ENCODE peak calls at places on chromosomes 5 and 9, in five cellular contexts. P is PC-3, U is ovary, H is lower lobe of right lung, K is tibial nerve. O is an unnamed sample. For H3K4me1, the result is how much of the 10 kb centered on the place peaks cover.

GRCh38 chr5:99104538-99105132 is 175.8 kb upstream of the CHD1 start:
- DNase-seq in P (peak), U (no peak), H (no peak), K (no peak), O (no peak)

GRCh38 chr5:133285583-133286021 is 233.8 kb downstream of the HSPA4 start:
- DNase-seq in P (peak), U (no peak), H (no peak), K (no peak), O (peak)

GRCh38 chr9:37574241-37574721 is 1.9 kb downstream of the FBXO10 start:
- DNase-seq in P (no peak), U (no peak), H (no peak), K (no peak), O (no peak)

GRCh38 chr9:88532320-88532719 is 2.7 kb upstream of the NXNL2 start:
- DNase-seq in P (no peak), U (peak), H (peak), K (no peak), O (peak)

GRCh38 chr5:57862471-57863282 is 380.1 kb upstream of the ACTBL2 start:
- DNase-seq in P (peak), U (no peak), H (no peak), K (peak), O (no peak)

GRCh38 chr5:79109527-79110492 is 1.8 kb upstream of the BHMT start:
- DNase-seq in P (peak), U (no peak), H (no peak), K (peak), O (peak)

GRCh38 chr9:77512876-77513275 is 135.2 kb downstream of the GNA14 start:
- DNase-seq in P (peak), U (no peak), H (no peak), K (no peak), O (no peak)

GRCh38 chr9:33159058-33159759 is 7.9 kb downstream of the B4GALT1 start:
- DNase-seq in P (peak), U (peak), H (peak), K (peak), O (peak)

GRCh38 chr9:131608469-131609115 is 63.3 kb downstream of the PRRT1B start:
- DNase-seq in P (peak), U (peak), H (peak), K (peak), O (peak)

GRCh38 chr5:40627708-40628107 is 52.0 kb upstream of the PTGER4 start:
- DNase-seq in P (no peak), U (no peak), H (no peak), K (no peak), O (no peak)

GRCh38 chr5:14848385-14848784 is 23.2 kb downstream of the ANKH start:
- DNase-seq in P (no peak), U (no peak), H (no peak), K (no peak), O (no peak)

GRCh38 chr9:97860451-97861147 is 7.6 kb downstream of the FOXE1 start:
- DNase-seq in P (no peak), U (no peak), H (no peak), K (no peak), O (no peak)

GRCh38 chr9:84781431-84781830 is 111.9 kb downstream of the NTRK2 start:
- DNase-seq in P (peak), U (peak), H (no peak), K (peak), O (no peak)

GRCh38 chr9:8845376-8845775 is 1045.8 kb upstream of the DMAC1 start:
- DNase-seq in P (no peak), U (no peak), H (no peak), K (no peak), O (peak)

GRCh38 chr5:169258372-169259000 is 42.5 kb downstream of the SLIT3 start:
- DNase-seq in P (no peak), U (no peak), H (no peak), K (no peak), O (no peak)

GRCh38 chr5:4233671-4234070 is 638.0 kb downstream of the IRX1 start:
- DNase-seq in P (no peak), U (no peak), H (no peak), K (no peak), O (no peak)

GRCh38 chr5:109516385-109516784 is 106.6 kb upstream of the PJA2 start:
- DNase-seq in P (peak), U (no peak), H (no peak), K (no peak), O (no peak)

GRCh38 chr5:66769839-66770617 is 173.8 kb downstream of the MAST4 start:
- DNase-seq in P (no peak), U (peak), H (no peak), K (no peak), O (peak)

GRCh38 chr9:88614359-88614758 is 79.4 kb downstream of the NXNL2 start:
- DNase-seq in P (no peak), U (no peak), H (no peak), K (no peak), O (no peak)

GRCh38 chr9:68964102-68964541 is 49.8 kb downstream of the PRKACG start:
- DNase-seq in P (peak), U (no peak), H (no peak), K (no peak), O (no peak)
- H3K4me3 ChIP-seq in P (no peak), U (no peak), H (no peak), K (no peak), O (no peak)

GRCh38 chr5:81854485-81854884 is 103.6 kb upstream of the SSBP2 start:
- DNase-seq in P (no peak), U (no peak), H (no peak), K (no peak), O (no peak)
- H3K4me1 ChIP-seq in P (under half), U (under half), H (under half), K (half or more), O (under half)

GRCh38 chr5:88876714-88877113 is 6.3 kb downstream of the MEF2C start:
- DNase-seq in P (no peak), U (no peak), H (no peak), K (no peak), O (no peak)
- H3K4me3 ChIP-seq in P (no peak), U (no peak), H (no peak), K (no peak), O (peak)

GRCh38 chr9:134326754-134327526 is 685 bp downstream of the RXRA start:
- DNase-seq in P (peak), U (no peak), H (peak), K (no peak), O (peak)

GRCh38 chr9:134327671-134328231 is 1.5 kb downstream of the RXRA start:
- DNase-seq in P (no peak), U (no peak), H (peak), K (no peak), O (peak)

GRCh38 chr9:134324359-134325095 is 1.7 kb upstream of the RXRA start:
- DNase-seq in P (peak), U (peak), H (peak), K (no peak), O (peak)

GRCh38 chr9:134325096-134325812 is 1.0 kb upstream of the RXRA start:
- DNase-seq in P (peak), U (peak), H (peak), K (no peak), O (peak)

GRCh38 chr9:134325813-134326753 is at the start of gene RXRA:
- DNase-seq in P (peak), U (peak), H (peak), K (peak), O (peak)
- H3K4me1 ChIP-seq in P (under half), U (under half), H (half or more), K (half or more), O (under half)

DNA sequence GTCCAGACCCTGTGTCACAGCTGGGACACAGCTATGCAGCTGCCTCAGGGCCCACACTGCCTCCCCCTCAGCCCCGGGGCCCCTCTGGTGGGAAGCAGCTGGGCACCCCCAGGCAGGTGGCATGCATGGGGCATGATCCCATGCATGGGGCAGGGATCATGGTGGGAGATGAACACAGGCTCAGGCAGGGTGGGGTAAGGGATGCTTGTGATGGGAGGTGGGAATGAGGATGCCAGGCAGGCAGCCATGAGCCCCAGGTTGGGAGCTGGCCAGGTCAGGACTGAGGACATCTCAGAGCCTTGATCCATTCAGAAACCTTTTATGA is 19.7 kb downstream of the EEIG1 start:
- DNase-seq in P (no peak), U (no peak), H (no peak), K (no peak), O (no peak)
- H3K4me3 ChIP-seq in P (no peak), U (no peak), H (no peak), K (no peak), O (no peak)

DNA sequence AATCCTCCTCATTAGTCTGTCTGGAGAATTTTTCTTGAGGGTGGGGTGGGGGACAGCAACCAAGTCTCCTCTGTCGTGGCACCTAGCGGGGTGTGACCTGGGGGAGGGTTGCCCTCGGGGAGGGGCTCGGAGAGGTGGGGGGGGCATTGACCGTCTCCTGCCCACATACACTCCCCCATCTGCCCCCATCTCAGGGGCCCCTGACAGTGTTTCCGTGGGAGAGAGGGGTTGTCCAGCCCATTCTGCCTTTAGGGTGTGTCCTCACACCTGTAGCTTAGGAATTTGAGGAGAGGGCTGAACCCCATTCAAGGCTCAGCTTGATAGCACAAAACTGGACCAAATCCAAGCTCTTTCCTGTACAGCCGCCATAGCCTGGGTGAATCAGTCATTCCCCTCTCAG is 5.9 kb upstream of the CXXC5 start:
- DNase-seq in P (no peak), U (peak), H (no peak), K (no peak), O (no peak)
- H3K4me1 ChIP-seq in P (under half), U (under half), H (under half), K (half or more), O (under half)

DNA sequence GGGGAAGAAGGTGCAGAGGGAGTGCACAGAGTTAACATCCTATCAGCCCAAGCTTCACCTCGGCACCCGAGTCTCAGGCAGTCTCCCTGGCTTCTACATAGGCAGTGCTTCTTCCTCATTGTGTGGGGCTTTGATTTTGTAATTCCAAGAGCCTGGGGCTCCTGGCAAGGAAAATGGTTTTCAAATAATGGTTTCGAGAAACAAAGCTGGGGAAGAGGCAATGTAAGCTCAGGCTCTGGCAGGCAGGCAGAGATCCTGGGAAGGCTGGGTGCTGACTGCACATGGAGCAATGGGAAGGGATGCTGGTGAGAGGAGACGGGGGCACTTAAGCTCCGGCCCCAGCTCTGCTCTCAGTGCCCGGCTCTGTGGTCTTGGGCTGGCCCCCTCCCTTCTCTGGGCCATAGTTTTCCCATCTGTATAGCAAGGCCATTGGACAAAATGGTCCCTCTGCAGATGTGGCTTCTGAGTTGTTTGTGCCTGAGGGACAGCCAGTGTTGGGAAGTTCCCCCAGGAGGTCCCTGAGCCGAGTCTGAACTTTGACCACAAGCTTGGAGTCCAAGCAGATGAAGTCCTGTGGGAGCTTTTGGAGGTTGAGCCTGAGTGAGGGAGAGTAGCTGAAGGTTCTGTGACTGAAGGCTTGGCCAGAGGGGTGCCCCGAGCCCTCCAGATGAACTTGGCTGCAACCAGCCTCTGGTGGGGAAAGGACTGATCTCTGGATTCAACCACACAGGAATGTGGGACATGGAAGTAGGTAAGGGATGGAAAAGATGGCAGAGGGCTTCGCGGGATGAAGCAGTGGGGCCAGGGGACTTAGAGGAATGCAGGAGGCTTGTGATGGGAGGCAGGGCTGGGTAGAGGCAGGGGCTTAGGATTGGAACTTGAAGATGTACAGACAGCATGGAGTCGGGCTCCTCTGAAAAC is 28.5 kb upstream of the IL17B start:
- DNase-seq in P (no peak), U (no peak), H (no peak), K (no peak), O (no peak)
- H3K4me3 ChIP-seq in P (no peak), U (peak), H (peak), K (peak), O (peak)